ENCODE peak calls at places on chromosome 16, in nine cellular contexts. One of them, this sample, is unnamed.

GRCh38 chr16:11306997-11307638 is 26.0 kb upstream of the PRM1 start:
- DNase-seq in fibroblast of lung: no peak
- DNase-seq in IMR-90: no peak
- DNase-seq in mammary epithelial cell: no peak
- DNase-seq in neural progenitor cell: no peak
- DNase-seq in GM23248: no peak
- DNase-seq in NT2/D1: no peak
- DNase-seq in mesendoderm: no peak
- DNase-seq in SK-N-SH: no peak
- DNase-seq in this sample: no peak

GRCh38 chr16:272633-273546 is 2.9 kb downstream of the RGS11 start:
- DNase-seq in fibroblast of lung: no peak
- DNase-seq in IMR-90: no peak
- DNase-seq in mammary epithelial cell: no peak
- DNase-seq in neural progenitor cell: no peak
- DNase-seq in GM23248: no peak
- DNase-seq in NT2/D1: no peak
- DNase-seq in mesendoderm: no peak
- DNase-seq in SK-N-SH: no peak
- DNase-seq in this sample: no peak

GRCh38 chr16:55510185-55510805 is 1.4 kb downstream of the LPCAT2 start:
- DNase-seq in fibroblast of lung: no peak
- DNase-seq in IMR-90: no peak
- DNase-seq in mammary epithelial cell: no peak
- DNase-seq in neural progenitor cell: no peak
- DNase-seq in GM23248: no peak
- DNase-seq in NT2/D1: no peak
- DNase-seq in mesendoderm: no peak
- DNase-seq in SK-N-SH: no peak
- DNase-seq in this sample: no peak

GRCh38 chr16:22977294-22977697 is 163.3 kb downstream of the HS3ST2 start:
- DNase-seq in fibroblast of lung: no peak
- DNase-seq in IMR-90: no peak
- DNase-seq in mammary epithelial cell: peak; percentile 8
- DNase-seq in neural progenitor cell: peak; percentile 54
- DNase-seq in GM23248: peak; percentile 38
- DNase-seq in NT2/D1: no peak
- DNase-seq in mesendoderm: peak; percentile 67
- DNase-seq in SK-N-SH: no peak
- DNase-seq in this sample: peak; percentile 16

GRCh38 chr16:85562102-85562786 is 50.9 kb upstream of the GSE1 start:
- DNase-seq in fibroblast of lung: no peak
- DNase-seq in IMR-90: no peak
- DNase-seq in mammary epithelial cell: no peak
- DNase-seq in neural progenitor cell: no peak
- DNase-seq in GM23248: no peak
- DNase-seq in NT2/D1: no peak
- DNase-seq in mesendoderm: peak; percentile 84
- DNase-seq in SK-N-SH: no peak
- DNase-seq in this sample: no peak

GRCh38 chr16:1871974-1872635 is at the start of gene MEIOB:
- DNase-seq in fibroblast of lung: no peak
- DNase-seq in IMR-90: no peak
- DNase-seq in mammary epithelial cell: no peak
- DNase-seq in neural progenitor cell: peak; percentile 87
- DNase-seq in GM23248: peak; percentile 54
- DNase-seq in NT2/D1: peak; percentile 61
- DNase-seq in mesendoderm: peak; percentile 73
- DNase-seq in SK-N-SH: peak; percentile 92
- DNase-seq in this sample: peak; percentile 39

GRCh38 chr16:76941091-76941490 is 249.9 kb upstream of the MON1B start:
- DNase-seq in fibroblast of lung: no peak
- DNase-seq in IMR-90: peak; percentile 26
- DNase-seq in mammary epithelial cell: no peak
- DNase-seq in neural progenitor cell: no peak
- DNase-seq in GM23248: no peak
- DNase-seq in NT2/D1: no peak
- DNase-seq in mesendoderm: no peak
- DNase-seq in SK-N-SH: no peak
- DNase-seq in this sample: peak; percentile 73

GRCh38 chr16:54447606-54448440 is 161.2 kb upstream of the IRX3 start:
- DNase-seq in fibroblast of lung: peak; percentile 88
- DNase-seq in IMR-90: peak; percentile 54
- DNase-seq in mammary epithelial cell: peak; percentile 84
- DNase-seq in neural progenitor cell: no peak
- DNase-seq in GM23248: peak; percentile 97
- DNase-seq in NT2/D1: no peak
- DNase-seq in mesendoderm: peak; percentile 80
- DNase-seq in SK-N-SH: no peak
- DNase-seq in this sample: peak; percentile 74

GRCh38 chr16:53913082-53913870 is 209.3 kb downstream of the FTO start:
- DNase-seq in fibroblast of lung: peak; percentile 88
- DNase-seq in IMR-90: peak; percentile 94
- DNase-seq in mammary epithelial cell: peak; percentile 79
- DNase-seq in neural progenitor cell: no peak
- DNase-seq in GM23248: peak; percentile 89
- DNase-seq in NT2/D1: no peak
- DNase-seq in mesendoderm: no peak
- DNase-seq in SK-N-SH: no peak
- DNase-seq in this sample: peak; percentile 83

GRCh38 chr16:84292032-84292431 is 2.6 kb upstream of the WFDC1 start:
- DNase-seq in fibroblast of lung: peak; percentile 25
- DNase-seq in IMR-90: no peak
- DNase-seq in mammary epithelial cell: peak; percentile 24
- DNase-seq in neural progenitor cell: no peak
- DNase-seq in GM23248: peak; percentile 55
- DNase-seq in NT2/D1: no peak
- DNase-seq in mesendoderm: no peak
- DNase-seq in SK-N-SH: no peak
- DNase-seq in this sample: no peak

GRCh38 chr16:67223992-67224391 is 2.9 kb upstream of the TMEM208 start:
- DNase-seq in fibroblast of lung: no peak
- DNase-seq in IMR-90: no peak
- DNase-seq in mammary epithelial cell: no peak
- DNase-seq in neural progenitor cell: no peak
- DNase-seq in GM23248: no peak
- DNase-seq in NT2/D1: no peak
- DNase-seq in mesendoderm: peak; percentile 19
- DNase-seq in SK-N-SH: no peak
- DNase-seq in this sample: no peak
- H3K4me3 ChIP-seq in fibroblast of lung: no peak overlapping the region
- H3K4me3 ChIP-seq in IMR-90: no peak overlapping the region
- H3K4me3 ChIP-seq in mammary epithelial cell: no peak overlapping the region
- H3K4me3 ChIP-seq in neural progenitor cell: no peak overlapping the region
- H3K4me3 ChIP-seq in GM23248: no peak overlapping the region
- H3K4me3 ChIP-seq in NT2/D1: no peak overlapping the region
- H3K4me3 ChIP-seq in mesendoderm: no peak overlapping the region
- H3K4me3 ChIP-seq in SK-N-SH: no peak overlapping the region
- H3K4me3 ChIP-seq in this sample: no peak overlapping the region

DNA sequence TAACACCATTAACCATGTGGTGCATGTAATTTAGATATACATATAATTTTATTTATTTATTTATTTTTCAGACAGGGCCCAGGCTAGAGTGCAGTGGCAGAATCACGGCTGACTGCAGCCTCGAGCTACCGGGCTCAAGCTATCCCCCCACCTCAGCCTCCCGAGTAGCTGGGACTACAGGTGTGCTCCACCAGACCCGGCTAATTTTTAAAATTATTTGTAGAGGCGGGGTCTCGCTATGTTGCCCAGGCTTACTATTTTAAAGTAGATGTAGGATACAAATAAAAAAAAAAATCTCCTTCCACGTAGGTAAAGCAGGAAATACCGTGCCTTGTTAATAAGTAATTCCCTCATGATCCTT is 446 bp upstream of the COQ7 start:
- DNase-seq in fibroblast of lung: no peak
- DNase-seq in IMR-90: no peak
- DNase-seq in mammary epithelial cell: no peak
- DNase-seq in neural progenitor cell: no peak
- DNase-seq in GM23248: no peak
- DNase-seq in NT2/D1: no peak
- DNase-seq in mesendoderm: no peak
- DNase-seq in SK-N-SH: no peak
- DNase-seq in this sample: no peak
- H3K9ac ChIP-seq in fibroblast of lung: peak overlapping the region; percentile 38
- H3K9ac ChIP-seq in IMR-90: no peak overlapping the region
- H3K9ac ChIP-seq in mammary epithelial cell: peak overlapping the region; percentile 100
- H3K9ac ChIP-seq in neural progenitor cell: no peak overlapping the region
- H3K9ac ChIP-seq in GM23248: peak overlapping the region; percentile 98
- H3K9ac ChIP-seq in NT2/D1: no peak overlapping the region
- H3K9ac ChIP-seq in mesendoderm: no peak overlapping the region
- H3K9ac ChIP-seq in SK-N-SH: peak overlapping the region; percentile 97
- H3K9ac ChIP-seq in this sample: peak overlapping the region; percentile 98

DNA sequence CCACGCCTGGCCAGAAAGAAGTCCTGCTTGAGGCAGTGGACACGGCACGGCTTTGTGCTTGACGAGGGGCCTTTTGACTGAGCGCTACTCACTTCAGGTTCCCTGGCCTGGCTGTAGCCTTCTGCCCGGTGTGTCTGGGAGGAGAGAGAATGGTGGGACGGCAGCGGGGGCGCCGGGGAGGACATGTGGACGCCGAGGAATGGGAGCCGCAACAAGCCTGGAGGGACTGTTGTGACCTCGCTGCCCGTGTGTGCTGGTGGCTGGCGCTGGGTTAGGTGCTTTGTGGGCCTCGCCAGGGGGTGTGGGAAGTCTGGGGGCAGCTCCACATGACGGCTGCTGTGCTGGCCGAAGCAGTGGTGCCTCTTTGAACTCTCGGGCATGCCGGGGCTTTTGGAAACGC is 33.6 kb downstream of the BANP start:
- DNase-seq in fibroblast of lung: no peak
- DNase-seq in IMR-90: no peak
- DNase-seq in mammary epithelial cell: no peak
- DNase-seq in neural progenitor cell: no peak
- DNase-seq in GM23248: no peak
- DNase-seq in NT2/D1: no peak
- DNase-seq in mesendoderm: no peak
- DNase-seq in SK-N-SH: no peak
- DNase-seq in this sample: no peak
- H3K36me3 ChIP-seq in fibroblast of lung: no peaks in the 10 kb centered on the region
- H3K36me3 ChIP-seq in IMR-90: peaks cover 6% of the 10 kb centered on the region
- H3K36me3 ChIP-seq in mammary epithelial cell: no peaks in the 10 kb centered on the region
- H3K36me3 ChIP-seq in neural progenitor cell: no peaks in the 10 kb centered on the region
- H3K36me3 ChIP-seq in GM23248: peaks cover 4% of the 10 kb centered on the region
- H3K36me3 ChIP-seq in NT2/D1: peaks cover 53% of the 10 kb centered on the region
- H3K36me3 ChIP-seq in mesendoderm: no peaks in the 10 kb centered on the region
- H3K36me3 ChIP-seq in SK-N-SH: peaks cover 17% of the 10 kb centered on the region
- H3K36me3 ChIP-seq in this sample: peaks cover 18% of the 10 kb centered on the region

GRCh38 chr16:68445458-68445857 is 2.9 kb downstream of the SMPD3 start:
- DNase-seq in fibroblast of lung: no peak
- DNase-seq in IMR-90: peak; percentile 5
- DNase-seq in mammary epithelial cell: peak; percentile 58
- DNase-seq in neural progenitor cell: peak; percentile 90
- DNase-seq in GM23248: peak; percentile 63
- DNase-seq in NT2/D1: peak; percentile 84
- DNase-seq in mesendoderm: peak; percentile 87
- DNase-seq in SK-N-SH: peak; percentile 63
- DNase-seq in this sample: no peak

GRCh38 chr16:68448360-68448970 is at the start of gene SMPD3:
- DNase-seq in fibroblast of lung: peak; percentile 99
- DNase-seq in IMR-90: peak; percentile 97
- DNase-seq in mammary epithelial cell: peak; percentile 98
- DNase-seq in neural progenitor cell: peak; percentile 100
- DNase-seq in GM23248: peak; percentile 99
- DNase-seq in NT2/D1: peak; percentile 100
- DNase-seq in mesendoderm: peak; percentile 100
- DNase-seq in SK-N-SH: peak; percentile 97
- DNase-seq in this sample: peak; percentile 99

GRCh38 chr16:68446941-68447675 is 1.2 kb downstream of the SMPD3 start:
- DNase-seq in fibroblast of lung: no peak
- DNase-seq in IMR-90: no peak
- DNase-seq in mammary epithelial cell: no peak
- DNase-seq in neural progenitor cell: peak; percentile 35
- DNase-seq in GM23248: no peak
- DNase-seq in NT2/D1: no peak
- DNase-seq in mesendoderm: no peak
- DNase-seq in SK-N-SH: peak; percentile 76
- DNase-seq in this sample: no peak

GRCh38 chr16:68450741-68451140 is 2.4 kb upstream of the SMPD3 start:
- DNase-seq in fibroblast of lung: no peak
- DNase-seq in IMR-90: no peak
- DNase-seq in mammary epithelial cell: no peak
- DNase-seq in neural progenitor cell: no peak
- DNase-seq in GM23248: peak; percentile 59
- DNase-seq in NT2/D1: no peak
- DNase-seq in mesendoderm: no peak
- DNase-seq in SK-N-SH: no peak
- DNase-seq in this sample: no peak

DNA sequence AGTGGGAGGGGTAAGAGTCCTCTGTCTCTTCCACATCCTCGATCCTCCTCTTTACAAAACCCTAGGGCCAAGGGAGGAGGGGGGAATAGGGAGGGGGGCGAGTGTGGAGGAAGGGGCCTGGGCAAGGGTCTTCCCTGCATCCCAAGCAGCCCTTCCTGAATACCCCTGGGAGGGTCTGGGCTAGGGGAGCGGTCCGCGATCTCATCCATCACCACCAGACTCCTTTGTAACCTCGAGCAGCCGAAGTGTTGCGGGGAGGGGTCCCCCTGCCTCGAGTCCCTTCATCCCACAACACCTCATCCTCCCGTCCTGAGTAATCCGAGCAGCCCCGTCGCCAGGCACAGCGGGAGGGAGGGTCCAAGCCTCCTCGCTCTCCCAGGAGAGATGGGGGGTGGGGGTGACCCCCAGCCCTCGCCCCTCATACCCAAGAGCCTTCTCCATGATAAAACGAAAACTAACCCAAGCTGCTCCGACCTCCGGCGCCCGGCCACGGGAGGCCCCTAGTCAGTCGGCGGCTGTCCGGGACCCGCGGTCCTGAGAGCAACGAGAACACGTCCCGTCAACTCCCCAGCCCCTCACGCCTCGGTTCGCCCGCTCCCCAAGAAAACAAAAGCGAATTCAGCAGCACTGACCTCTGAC is 468 bp downstream of the SMPD3 start:
- DNase-seq in fibroblast of lung: no peak
- DNase-seq in IMR-90: no peak
- DNase-seq in mammary epithelial cell: no peak
- DNase-seq in neural progenitor cell: peak; percentile 16
- DNase-seq in GM23248: no peak
- DNase-seq in NT2/D1: no peak
- DNase-seq in mesendoderm: no peak
- DNase-seq in SK-N-SH: peak; percentile 63
- DNase-seq in this sample: no peak
- H3K4me3 ChIP-seq in fibroblast of lung: peak overlapping the region; percentile 50
- H3K4me3 ChIP-seq in IMR-90: peak overlapping the region; percentile 22
- H3K4me3 ChIP-seq in mammary epithelial cell: peak overlapping the region; percentile 33
- H3K4me3 ChIP-seq in neural progenitor cell: peak overlapping the region; percentile 44
- H3K4me3 ChIP-seq in GM23248: peak overlapping the region; percentile 73
- H3K4me3 ChIP-seq in NT2/D1: peak overlapping the region; percentile 27
- H3K4me3 ChIP-seq in mesendoderm: no peak overlapping the region
- H3K4me3 ChIP-seq in SK-N-SH: peak overlapping the region; percentile 52
- H3K4me3 ChIP-seq in this sample: peak overlapping the region; percentile 73